ENCODE peak calls at places on chromosomes 16 and 17, in seven cellular contexts. C, B, G, I, P, O and F are unnamed samples.
A peak's percentile ranks its signal among the peaks of the same experiment; 100 is the strongest.

GRCh38 chr16:807345-808251 is 7.1 kb upstream of the GNG13 start:
- DNase-seq in C (peak; percentile 91), B (peak; percentile 89), G (peak; percentile 92), I (peak; percentile 52), P (peak; percentile 81), O (peak; percentile 85), F (peak; percentile 97)

GRCh38 chr16:85555549-85556455 is 57.3 kb upstream of the GSE1 start:
- DNase-seq in C (no peak), B (peak; percentile 88), G (peak; percentile 41), I (no peak), P (no peak), O (no peak), F (peak; percentile 68)

GRCh38 chr17:74274703-74275340 is 788 bp downstream of the DNAI2 start:
- DNase-seq in C (no peak), B (no peak), G (no peak), I (no peak), P (no peak), O (no peak), F (no peak)

GRCh38 chr17:45144199-45145034 is 3.9 kb upstream of the HEXIM1 start:
- DNase-seq in C (no peak), B (no peak), G (peak; percentile 23), I (no peak), P (no peak), O (no peak), F (peak; percentile 86)

GRCh38 chr17:68257924-68258323 is 10.1 kb downstream of the AMZ2 start:
- DNase-seq in C (no peak), B (no peak), G (no peak), I (no peak), P (no peak), O (no peak), F (no peak)

GRCh38 chr17:81984773-81985410 is 7.5 kb downstream of the ASPSCR1 start:
- DNase-seq in C (no peak), B (no peak), G (no peak), I (no peak), P (no peak), O (no peak), F (no peak)

GRCh38 chr17:32943206-32943605 is 15.3 kb downstream of the TMEM98 start:
- DNase-seq in C (no peak), B (no peak), G (peak; percentile 34), I (no peak), P (no peak), O (no peak), F (no peak)

GRCh38 chr16:72371307-72372081 is 199.5 kb upstream of the PMFBP1 start:
- DNase-seq in C (peak; percentile 59), B (peak; percentile 1), G (peak; percentile 48), I (peak; percentile 32), P (peak; percentile 41), O (no peak), F (no peak)

GRCh38 chr16:11097782-11098167 is 153.4 kb downstream of the CLEC16A start:
- DNase-seq in C (no peak), B (no peak), G (no peak), I (no peak), P (no peak), O (no peak), F (no peak)

GRCh38 chr17:61400058-61400785 is 579 bp downstream of the TBX2 start:
- DNase-seq in C (peak; percentile 54), B (no peak), G (peak; percentile 48), I (no peak), P (no peak), O (no peak), F (no peak)

GRCh38 chr16:20617271-20617670 is 41.1 kb upstream of the ACSM2B start:
- DNase-seq in C (no peak), B (no peak), G (no peak), I (no peak), P (no peak), O (no peak), F (no peak)

GRCh38 chr17:77470800-77471733 is 330.3 kb downstream of the SEC14L1 start:
- DNase-seq in C (peak; percentile 42), B (no peak), G (no peak), I (no peak), P (no peak), O (no peak), F (peak; percentile 79)

GRCh38 chr16:67538666-67539101 is 10.1 kb downstream of the RIPOR1 start:
- DNase-seq in C (peak; percentile 13), B (no peak), G (no peak), I (no peak), P (no peak), O (no peak), F (no peak)

GRCh38 chr17:4968916-4969550 is 1.4 kb upstream of the SPAG7 start:
- DNase-seq in C (peak; percentile 89), B (no peak), G (peak; percentile 95), I (peak; percentile 83), P (no peak), O (no peak), F (no peak)

GRCh38 chr17:2613089-2613808 is 19.8 kb downstream of the PAFAH1B1 start:
- DNase-seq in C (no peak), B (no peak), G (no peak), I (no peak), P (no peak), O (no peak), F (no peak)

GRCh38 chr16:67801889-67802288 is 4.5 kb downstream of the RANBP10 start:
- DNase-seq in C (no peak), B (no peak), G (no peak), I (no peak), P (no peak), O (no peak), F (no peak)

GRCh38 chr17:73983623-73984410 is 219.7 kb upstream of the RPL38 start:
- DNase-seq in C (no peak), B (no peak), G (no peak), I (no peak), P (no peak), O (no peak), F (no peak)

GRCh38 chr16:3157229-3158013 is 22.6 kb downstream of the ZNF213 start:
- DNase-seq in C (peak; percentile 95), B (peak; percentile 38), G (peak; percentile 98), I (peak; percentile 73), P (peak; percentile 83), O (peak; percentile 21), F (peak; percentile 66)

GRCh38 chr16:71622088-71622487 is 3.9 kb upstream of the MARVELD3 start:
- DNase-seq in C (no peak), B (no peak), G (no peak), I (no peak), P (no peak), O (no peak), F (no peak)

GRCh38 chr16:27436921-27437650 is 35.1 kb downstream of the IL21R start:
- DNase-seq in C (no peak), B (no peak), G (no peak), I (no peak), P (no peak), O (no peak), F (no peak)